ENCODE peak calls at places on chromosomes 6 and 20, in four cellular contexts. S, H, J and E are unnamed samples.

GRCh38 chr6:112331306-112331705 is 15.8 kb upstream of the RFPL4B start:
- DNase-seq in S (no peak), H (no peak), J (no peak), E (no peak)

GRCh38 chr6:52312461-52312860 is 27.9 kb upstream of the MCM3 start:
- DNase-seq in S (no peak), J (no peak), H (no peak), E (no peak)

GRCh38 chr6:133743621-133744020 is 145.3 kb upstream of the TCF21 start:
- DNase-seq in H (no peak), J (no peak), S (no peak), E (no peak)

GRCh38 chr6:89679215-89680120 is 40.9 kb upstream of the LYRM2 start:
- DNase-seq in S (no peak), H (no peak), J (no peak), E (no peak)

GRCh38 chr6:80332013-80332412 is 225.5 kb downstream of the BCKDHB start:
- DNase-seq in J (no peak), H (no peak), S (no peak), E (no peak)

GRCh38 chr6:24357336-24358218 is at the start of gene DCDC2:
- DNase-seq in J (no peak), S (no peak), H (no peak), E (peak; percentile 66)

GRCh38 chr20:5535211-5535756 is 214.9 kb upstream of the SHLD1 start:
- DNase-seq in H (no peak), S (no peak), J (peak; percentile 27), E (no peak)

GRCh38 chr6:47701374-47701773 is 3.0 kb downstream of the ADGRF4 start:
- DNase-seq in H (no peak), S (no peak), J (no peak), E (no peak)

GRCh38 chr20:47358672-47359532 is 2.4 kb upstream of the ZMYND8 start:
- DNase-seq in J (peak; percentile 61), S (peak; percentile 67), H (no peak), E (peak; percentile 38)

GRCh38 chr20:45933231-45934045 is 1.0 kb upstream of the PCIF1 start:
- DNase-seq in H (peak; percentile 79), J (peak; percentile 59), S (peak; percentile 81), E (peak; percentile 86)

GRCh38 chr20:62623488-62624324 is 18.6 kb upstream of the SLCO4A1 start:
- DNase-seq in J (peak; percentile 99), H (no peak), S (peak; percentile 93), E (peak; percentile 90)

GRCh38 chr6:14431375-14432330 is 314.1 kb downstream of the CD83 start:
- DNase-seq in S (no peak), J (no peak), H (no peak), E (no peak)

GRCh38 chr6:21166754-21167153 is 426.8 kb upstream of the SOX4 start:
- DNase-seq in J (no peak), S (no peak), H (no peak), E (no peak)

GRCh38 chr20:1291191-1291741 is 25.2 kb downstream of the SNPH start:
- DNase-seq in H (no peak), S (no peak), J (no peak), E (no peak)

GRCh38 chr20:50762435-50763201 is 31.2 kb downstream of the PARD6B start:
- DNase-seq in H (no peak), S (peak; percentile 58), J (no peak), E (no peak)

GRCh38 chr6:12296255-12296573 is 6.1 kb downstream of the EDN1 start:
- DNase-seq in H (no peak), S (no peak), J (no peak), E (no peak)

GRCh38 chr6:35449287-35449881 is 2.8 kb upstream of the FANCE start:
- DNase-seq in S (peak; percentile 85), J (peak; percentile 81), H (no peak), E (no peak)

GRCh38 chr20:46311039-46311650 is 2.8 kb upstream of the CDH22 start:
- DNase-seq in J (no peak), H (no peak), S (no peak), E (no peak)

GRCh38 chr6:166901626-166902025 is 54.7 kb downstream of the RNASET2 start:
- DNase-seq in H (no peak), J (no peak), S (no peak), E (no peak)

GRCh38 chr6:166903500-166903899 is 52.9 kb downstream of the RNASET2 start:
- DNase-seq in H (no peak), J (no peak), S (no peak), E (no peak)

GRCh38 chr6:166902211-166902755 is 54.1 kb downstream of the RNASET2 start:
- DNase-seq in S (no peak), H (no peak), J (no peak), E (no peak)

GRCh38 chr6:166904101-166904746 is 52.1 kb downstream of the RNASET2 start:
- DNase-seq in H (no peak), S (no peak), J (no peak), E (no peak)

DNA sequence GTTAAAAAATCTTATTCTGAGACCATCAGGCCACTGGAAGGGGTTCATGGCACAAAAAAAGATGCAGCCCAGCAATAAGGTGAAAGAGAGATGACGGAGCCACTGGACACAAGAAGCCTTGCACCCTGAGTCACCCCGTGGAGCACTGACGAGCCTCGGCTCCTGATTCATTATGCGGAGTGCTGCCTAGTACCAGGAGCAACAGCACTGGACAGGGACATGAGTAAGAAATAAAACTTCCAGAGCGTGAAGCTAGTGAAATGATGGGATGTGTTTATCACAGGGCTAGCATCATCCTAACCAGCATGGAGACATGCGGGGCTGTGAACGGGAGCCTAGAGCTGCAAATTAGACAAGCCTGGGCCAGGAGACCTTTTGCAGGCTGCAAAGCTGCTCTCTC is 53.3 kb downstream of the RNASET2 start:
- DNase-seq in J (no peak), S (no peak), H (no peak), E (no peak)
- TF ChIP-seq TEAD4 in J (no peak), S (no peak), H (no peak), E (no peak)

DNA sequence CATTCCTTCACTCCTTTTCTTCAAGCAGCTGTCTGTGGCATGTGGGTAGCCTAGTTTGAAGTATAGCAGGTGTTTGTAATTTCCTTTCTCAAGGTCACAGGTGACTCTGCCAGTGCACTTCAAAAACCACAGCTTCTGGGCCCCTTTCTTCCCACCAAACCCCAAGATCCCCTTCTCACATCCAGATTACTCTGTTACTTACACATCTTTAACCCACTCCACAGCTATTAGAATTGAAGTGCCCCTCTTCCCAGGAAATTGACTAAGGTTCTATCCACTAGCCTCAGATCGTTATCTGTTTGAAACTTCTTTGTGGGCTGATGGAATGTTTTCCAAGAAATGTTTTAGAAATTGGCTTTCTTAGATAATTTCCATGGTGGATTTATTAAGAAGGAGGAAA is 150.8 kb downstream of the AHI1 start:
- DNase-seq in S (peak; percentile 3), H (no peak), J (no peak), E (no peak)
- TF ChIP-seq TEAD4 in S (peak; percentile 93), H (no peak), J (peak; percentile 52), E (no peak)

GRCh38 chr6:10801224-10801848 is 37.0 kb downstream of the MAK start:
- DNase-seq in H (peak; percentile 15), J (peak; percentile 82), S (peak; percentile 78), E (peak; percentile 73)
- TF ChIP-seq TEAD4 in H (no peak), J (no peak), S (no peak), E (no peak)

GRCh38 chr6:23349521-23350147 is 776.4 kb upstream of the NRSN1 start:
- DNase-seq in J (no peak), S (peak; percentile 71), H (no peak), E (no peak)
- TF ChIP-seq TEAD4 in J (no peak), S (peak; percentile 90), H (no peak), E (no peak)

GRCh38 chr6:68638225-68638900 is 3.3 kb downstream of the ADGRB3 start:
- DNase-seq in S (peak; percentile 13), J (peak; percentile 32), H (no peak), E (peak; percentile 27)
- TF ChIP-seq TEAD4 in S (no peak), J (no peak), H (no peak), E (no peak)

DNA sequence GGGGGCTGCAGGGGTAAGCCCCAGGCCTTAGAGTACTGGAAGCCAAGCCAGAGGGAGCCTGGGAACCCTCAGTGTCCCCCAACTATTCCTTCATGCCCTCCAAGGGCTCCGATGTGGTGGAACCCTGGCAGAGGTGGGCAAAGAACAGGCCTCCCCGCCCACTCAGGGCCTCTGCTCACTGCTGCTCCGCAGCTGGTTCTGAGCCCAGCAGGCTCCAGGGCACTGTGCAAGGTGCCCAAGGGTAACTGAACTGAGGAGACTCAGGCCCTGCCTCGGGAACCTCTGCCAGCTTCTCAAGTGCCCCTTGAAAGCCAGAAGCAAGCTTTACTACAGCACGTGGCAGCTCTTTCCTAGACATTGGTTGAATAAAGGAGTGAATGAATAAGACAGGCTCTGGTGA is 54.8 kb downstream of the TOX2 start:
- DNase-seq in S (no peak), J (no peak), H (no peak), E (no peak)
- TF ChIP-seq TEAD4 in S (no peak), J (no peak), H (no peak), E (no peak)

DNA sequence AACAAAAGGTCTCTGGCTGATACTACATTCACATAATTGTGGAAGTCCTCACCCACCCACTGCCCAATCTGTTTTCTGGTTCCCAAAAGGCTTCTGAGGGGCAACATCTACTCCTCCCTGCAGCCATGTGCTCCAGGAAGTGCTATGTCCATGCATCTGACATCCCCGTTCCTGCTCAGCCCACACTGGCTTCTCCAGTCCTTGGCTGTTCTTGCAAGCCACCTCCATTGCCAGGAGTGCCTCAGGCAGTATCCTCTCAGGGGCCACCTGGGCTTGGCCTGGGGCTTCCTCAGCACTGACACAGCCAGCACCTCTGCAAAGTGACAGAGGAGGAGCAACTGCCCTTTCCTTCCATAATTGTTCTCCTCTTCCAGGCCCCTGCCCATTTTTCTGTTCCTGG is 18.3 kb downstream of the ARHGAP18 start:
- DNase-seq in S (no peak), J (no peak), H (no peak), E (no peak)
- TF ChIP-seq TEAD4 in S (no peak), J (no peak), H (no peak), E (no peak)

DNA sequence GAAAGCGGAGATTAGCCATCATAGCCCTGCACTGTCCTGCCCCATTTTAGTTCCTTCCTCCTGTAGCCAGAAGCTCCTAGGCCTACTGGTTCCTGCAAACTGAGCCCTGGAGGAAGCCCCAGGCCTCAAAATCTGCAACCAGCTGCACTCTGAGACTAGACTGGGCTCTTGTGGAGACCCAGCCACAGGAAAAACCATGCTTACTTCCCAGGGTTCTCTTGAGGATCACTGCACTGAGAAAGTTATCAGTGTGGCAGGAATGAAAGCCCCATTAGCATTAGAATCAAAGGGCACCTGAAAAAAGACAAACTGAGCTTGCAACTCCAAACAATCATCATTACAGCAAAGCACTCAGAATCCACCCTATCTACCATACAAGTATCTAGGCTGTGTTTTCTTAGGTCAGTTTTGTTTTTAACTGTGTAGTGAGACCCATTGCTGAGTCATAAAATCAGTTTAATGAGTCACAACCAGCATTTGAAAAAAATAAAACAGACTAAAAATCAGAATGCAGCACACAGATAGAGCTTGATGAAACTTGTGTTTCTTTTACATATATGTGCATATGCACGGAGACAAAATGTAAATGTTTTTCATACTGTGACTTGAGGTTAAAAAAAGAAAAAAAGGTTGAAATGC is 91.0 kb downstream of the UNC5CL start:
- DNase-seq in J (no peak), H (no peak), S (no peak), E (no peak)
- TF ChIP-seq TEAD4 in J (no peak), H (no peak), S (no peak), E (no peak)

GRCh38 chr20:44644384-44645131 is 6.9 kb downstream of the ADA start:
- DNase-seq in S (no peak), J (no peak), H (no peak), E (no peak)
- TF ChIP-seq TEAD4 in S (no peak), J (no peak), H (no peak), E (no peak)